ENCODE peak calls at places on chromosomes 12 and 14, in ten cellular contexts. One of them, this sample, is unnamed.

GRCh38 chr12:52543985-52544888 is 8.7 kb downstream of the KRT71 start:
- DNase-seq in adrenal gland: peak
- DNase-seq in body of pancreas: no peak
- DNase-seq in lower leg skin: no peak
- DNase-seq in heart left ventricle: no peak
- DNase-seq in H54: no peak
- DNase-seq in endothelial cell of umbilical vein: no peak
- DNase-seq in HCT116: no peak
- DNase-seq in A549: peak
- DNase-seq in esophagus squamous epithelium: no peak
- DNase-seq in this sample: no peak

GRCh38 chr12:46110220-46110700 is 119.9 kb upstream of the SCAF11 start:
- DNase-seq in adrenal gland: peak
- DNase-seq in body of pancreas: peak
- DNase-seq in lower leg skin: no peak
- DNase-seq in heart left ventricle: peak
- DNase-seq in H54: no peak
- DNase-seq in endothelial cell of umbilical vein: no peak
- DNase-seq in HCT116: no peak
- DNase-seq in A549: no peak
- DNase-seq in esophagus squamous epithelium: no peak
- DNase-seq in this sample: no peak

GRCh38 chr12:46260913-46261476 is 7.8 kb downstream of the SLC38A1 start:
- DNase-seq in adrenal gland: no peak
- DNase-seq in body of pancreas: no peak
- DNase-seq in lower leg skin: no peak
- DNase-seq in heart left ventricle: no peak
- DNase-seq in H54: no peak
- DNase-seq in endothelial cell of umbilical vein: no peak
- DNase-seq in HCT116: no peak
- DNase-seq in A549: no peak
- DNase-seq in esophagus squamous epithelium: no peak
- DNase-seq in this sample: no peak

GRCh38 chr12:22467190-22467589 is 77.2 kb downstream of the C2CD5 start:
- DNase-seq in adrenal gland: no peak
- DNase-seq in body of pancreas: no peak
- DNase-seq in lower leg skin: no peak
- DNase-seq in heart left ventricle: no peak
- DNase-seq in H54: no peak
- DNase-seq in endothelial cell of umbilical vein: no peak
- DNase-seq in HCT116: no peak
- DNase-seq in A549: no peak
- DNase-seq in esophagus squamous epithelium: no peak
- DNase-seq in this sample: no peak

GRCh38 chr12:66573605-66574004 is 105.3 kb downstream of the GRIP1 start:
- DNase-seq in adrenal gland: no peak
- DNase-seq in body of pancreas: no peak
- DNase-seq in lower leg skin: no peak
- DNase-seq in heart left ventricle: no peak
- DNase-seq in H54: no peak
- DNase-seq in endothelial cell of umbilical vein: no peak
- DNase-seq in HCT116: no peak
- DNase-seq in A549: no peak
- DNase-seq in esophagus squamous epithelium: no peak
- DNase-seq in this sample: no peak

GRCh38 chr12:89261210-89261609 is 91.1 kb downstream of the DUSP6 start:
- DNase-seq in adrenal gland: no peak
- DNase-seq in body of pancreas: no peak
- DNase-seq in lower leg skin: no peak
- DNase-seq in heart left ventricle: no peak
- DNase-seq in H54: no peak
- DNase-seq in endothelial cell of umbilical vein: no peak
- DNase-seq in HCT116: no peak
- DNase-seq in A549: no peak
- DNase-seq in esophagus squamous epithelium: no peak
- DNase-seq in this sample: no peak

GRCh38 chr14:89219056-89219455 is 198.0 kb downstream of the FOXN3 start:
- DNase-seq in adrenal gland: no peak
- DNase-seq in body of pancreas: no peak
- DNase-seq in lower leg skin: no peak
- DNase-seq in heart left ventricle: no peak
- DNase-seq in H54: no peak
- DNase-seq in endothelial cell of umbilical vein: no peak
- DNase-seq in HCT116: no peak
- DNase-seq in A549: no peak
- DNase-seq in esophagus squamous epithelium: no peak
- DNase-seq in this sample: no peak

GRCh38 chr12:25692115-25693035 is 139.3 kb upstream of the LMNTD1 start:
- DNase-seq in adrenal gland: peak
- DNase-seq in body of pancreas: peak
- DNase-seq in lower leg skin: no peak
- DNase-seq in heart left ventricle: no peak
- DNase-seq in H54: no peak
- DNase-seq in endothelial cell of umbilical vein: no peak
- DNase-seq in HCT116: no peak
- DNase-seq in A549: no peak
- DNase-seq in esophagus squamous epithelium: no peak
- DNase-seq in this sample: no peak

GRCh38 chr14:43232261-43232660 is 1274.8 kb downstream of the FSCB start:
- DNase-seq in adrenal gland: no peak
- DNase-seq in body of pancreas: no peak
- DNase-seq in lower leg skin: no peak
- DNase-seq in heart left ventricle: no peak
- DNase-seq in H54: no peak
- DNase-seq in endothelial cell of umbilical vein: no peak
- DNase-seq in HCT116: no peak
- DNase-seq in A549: no peak
- DNase-seq in esophagus squamous epithelium: no peak
- DNase-seq in this sample: no peak
- TF ChIP-seq POLR2A in adrenal gland: no peak
- TF ChIP-seq POLR2A in body of pancreas: no peak
- TF ChIP-seq POLR2A in lower leg skin: no peak
- TF ChIP-seq POLR2A in heart left ventricle: no peak
- TF ChIP-seq POLR2A in H54: no peak
- TF ChIP-seq POLR2A in endothelial cell of umbilical vein: no peak
- TF ChIP-seq POLR2A in HCT116: no peak
- TF ChIP-seq POLR2A in A549: no peak
- TF ChIP-seq POLR2A in esophagus squamous epithelium: no peak
- TF ChIP-seq POLR2A in this sample: no peak

GRCh38 chr14:105480165-105480564 is 5.5 kb downstream of the CRIP2 start:
- DNase-seq in adrenal gland: no peak
- DNase-seq in body of pancreas: no peak
- DNase-seq in lower leg skin: no peak
- DNase-seq in heart left ventricle: no peak
- DNase-seq in H54: no peak
- DNase-seq in endothelial cell of umbilical vein: no peak
- DNase-seq in HCT116: no peak
- DNase-seq in A549: no peak
- DNase-seq in esophagus squamous epithelium: no peak
- DNase-seq in this sample: no peak
- TF ChIP-seq POLR2A in adrenal gland: no peak
- TF ChIP-seq POLR2A in body of pancreas: no peak
- TF ChIP-seq POLR2A in lower leg skin: no peak
- TF ChIP-seq POLR2A in heart left ventricle: no peak
- TF ChIP-seq POLR2A in H54: no peak
- TF ChIP-seq POLR2A in endothelial cell of umbilical vein: no peak
- TF ChIP-seq POLR2A in HCT116: no peak
- TF ChIP-seq POLR2A in A549: no peak
- TF ChIP-seq POLR2A in esophagus squamous epithelium: no peak
- TF ChIP-seq POLR2A in this sample: no peak

DNA sequence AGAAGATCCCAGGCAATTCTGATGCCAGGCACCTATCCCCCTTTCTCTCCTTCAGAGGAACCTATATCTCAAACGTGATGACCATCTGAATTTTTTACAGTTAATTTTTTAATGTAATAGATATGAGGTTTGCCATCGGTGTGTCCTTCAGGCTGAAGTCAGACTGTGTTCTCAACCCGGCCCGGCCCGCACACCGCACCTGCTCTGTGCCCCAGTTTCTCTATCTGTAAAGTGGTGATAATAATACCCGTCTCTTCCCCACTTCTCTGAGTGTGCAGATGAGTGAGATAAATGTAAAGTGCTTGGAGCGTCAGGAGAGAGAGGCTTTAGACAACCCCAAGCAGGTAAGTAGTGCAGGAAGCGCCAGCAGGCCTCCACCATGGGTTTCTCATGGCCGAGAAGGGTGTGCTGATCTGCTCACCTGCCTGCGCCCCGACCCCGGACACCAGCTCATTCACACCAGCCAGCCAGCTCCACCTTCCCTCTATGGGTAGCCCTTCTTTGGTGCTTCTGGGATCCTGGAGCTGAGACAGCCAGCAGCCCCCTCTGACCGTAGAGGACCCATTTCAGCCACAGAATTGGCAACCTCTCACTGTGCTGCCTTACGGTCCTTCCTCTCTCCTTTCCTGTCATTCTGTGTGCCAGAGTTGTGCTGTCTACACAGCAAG is 80.0 kb downstream of the ZFP36L1 start:
- DNase-seq in adrenal gland: no peak
- DNase-seq in body of pancreas: no peak
- DNase-seq in lower leg skin: peak
- DNase-seq in heart left ventricle: no peak
- DNase-seq in H54: no peak
- DNase-seq in endothelial cell of umbilical vein: no peak
- DNase-seq in HCT116: no peak
- DNase-seq in A549: no peak
- DNase-seq in esophagus squamous epithelium: no peak
- DNase-seq in this sample: no peak
- TF ChIP-seq POLR2A in adrenal gland: no peak
- TF ChIP-seq POLR2A in body of pancreas: no peak
- TF ChIP-seq POLR2A in lower leg skin: no peak
- TF ChIP-seq POLR2A in heart left ventricle: no peak
- TF ChIP-seq POLR2A in H54: no peak
- TF ChIP-seq POLR2A in endothelial cell of umbilical vein: no peak
- TF ChIP-seq POLR2A in HCT116: no peak
- TF ChIP-seq POLR2A in A549: no peak
- TF ChIP-seq POLR2A in esophagus squamous epithelium: no peak
- TF ChIP-seq POLR2A in this sample: no peak

GRCh38 chr14:103555559-103556337 is 6.7 kb downstream of the BAG5 start:
- DNase-seq in adrenal gland: no peak
- DNase-seq in body of pancreas: no peak
- DNase-seq in lower leg skin: no peak
- DNase-seq in heart left ventricle: peak
- DNase-seq in H54: no peak
- DNase-seq in endothelial cell of umbilical vein: no peak
- DNase-seq in HCT116: no peak
- DNase-seq in A549: no peak
- DNase-seq in esophagus squamous epithelium: no peak
- DNase-seq in this sample: no peak
- TF ChIP-seq POLR2A in adrenal gland: no peak
- TF ChIP-seq POLR2A in body of pancreas: no peak
- TF ChIP-seq POLR2A in lower leg skin: no peak
- TF ChIP-seq POLR2A in heart left ventricle: no peak
- TF ChIP-seq POLR2A in H54: no peak
- TF ChIP-seq POLR2A in endothelial cell of umbilical vein: no peak
- TF ChIP-seq POLR2A in HCT116: no peak
- TF ChIP-seq POLR2A in A549: no peak
- TF ChIP-seq POLR2A in esophagus squamous epithelium: no peak
- TF ChIP-seq POLR2A in this sample: no peak